ENCODE peak calls at places on chromosomes 16 and 17, in five cellular contexts. K, G, H, A and U are unnamed samples.

GRCh38 chr17:75240394-75241142 is 20.8 kb downstream of the GGA3 start:
- DNase-seq in K (peak), H (peak), A (peak), G (no peak), U (peak)

GRCh38 chr17:14744716-14745115 is 443.8 kb downstream of the HS3ST3B1 start:
- DNase-seq in A (no peak), K (no peak), H (no peak), G (no peak), U (no peak)

GRCh38 chr16:410516-411178 is 9.0 kb downstream of the DECR2 start:
- DNase-seq in K (no peak), G (no peak), H (no peak), A (no peak), U (no peak)

GRCh38 chr17:27310548-27311110 is 16.7 kb downstream of the WSB1 start:
- DNase-seq in G (no peak), A (no peak), K (peak), H (no peak), U (no peak)

GRCh38 chr17:72588561-72588960 is 467.7 kb downstream of the SOX9 start:
- DNase-seq in K (no peak), G (no peak), A (no peak), H (no peak), U (no peak)

GRCh38 chr16:16175296-16175695 is 48.0 kb downstream of the ABCC6 start:
- DNase-seq in H (no peak), A (no peak), G (no peak), K (no peak), U (no peak)

GRCh38 chr16:50284131-50284911 is 18.0 kb downstream of the ADCY7 start:
- DNase-seq in K (no peak), A (peak), H (no peak), G (no peak), U (no peak)

GRCh38 chr16:85137323-85138072 is 25.2 kb upstream of the CIBAR2 start:
- DNase-seq in K (peak), A (peak), H (peak), G (no peak), U (no peak)

GRCh38 chr16:58614212-58614611 is 15.4 kb downstream of the CNOT1 start:
- DNase-seq in H (no peak), K (no peak), G (no peak), A (no peak), U (no peak)

GRCh38 chr16:57484515-57485005 is 1.7 kb downstream of the DOK4 start:
- DNase-seq in A (no peak), K (no peak), G (no peak), H (peak), U (no peak)

GRCh38 chr16:12097523-12098428 is 121.2 kb downstream of the SNX29 start:
- DNase-seq in H (no peak), K (no peak), G (no peak), A (peak), U (no peak)

GRCh38 chr16:11194913-11195312 is 61.1 kb downstream of the SOCS1 start:
- DNase-seq in H (no peak), G (no peak), K (no peak), A (no peak), U (no peak)

GRCh38 chr16:21159281-21159951 is 942 bp downstream of the LDAF1 start:
- DNase-seq in K (no peak), H (peak), A (no peak), G (no peak), U (peak)

GRCh38 chr17:69450131-69450530 is 35.6 kb downstream of the MAP2K6 start:
- DNase-seq in K (no peak), H (no peak), G (no peak), A (no peak), U (no peak)

GRCh38 chr17:30318190-30318589 is 15.7 kb downstream of the TMIGD1 start:
- DNase-seq in A (no peak), H (no peak), K (no peak), G (no peak), U (no peak)

GRCh38 chr17:32275060-32276042 is 9.7 kb downstream of the RHBDL3 start:
- DNase-seq in H (peak), A (no peak), K (peak), G (no peak), U (peak)

GRCh38 chr16:21263640-21264211 is 14.4 kb downstream of the CRYM start:
- DNase-seq in A (peak), H (no peak), K (peak), G (peak), U (no peak)

GRCh38 chr16:81843243-81843582 is 64.1 kb downstream of the PLCG2 start:
- DNase-seq in A (no peak), G (no peak), K (no peak), H (no peak), U (no peak)
- TF ChIP-seq ESRRA in A (no peak), G (no peak), K (no peak), H (no peak), U (no peak)

DNA sequence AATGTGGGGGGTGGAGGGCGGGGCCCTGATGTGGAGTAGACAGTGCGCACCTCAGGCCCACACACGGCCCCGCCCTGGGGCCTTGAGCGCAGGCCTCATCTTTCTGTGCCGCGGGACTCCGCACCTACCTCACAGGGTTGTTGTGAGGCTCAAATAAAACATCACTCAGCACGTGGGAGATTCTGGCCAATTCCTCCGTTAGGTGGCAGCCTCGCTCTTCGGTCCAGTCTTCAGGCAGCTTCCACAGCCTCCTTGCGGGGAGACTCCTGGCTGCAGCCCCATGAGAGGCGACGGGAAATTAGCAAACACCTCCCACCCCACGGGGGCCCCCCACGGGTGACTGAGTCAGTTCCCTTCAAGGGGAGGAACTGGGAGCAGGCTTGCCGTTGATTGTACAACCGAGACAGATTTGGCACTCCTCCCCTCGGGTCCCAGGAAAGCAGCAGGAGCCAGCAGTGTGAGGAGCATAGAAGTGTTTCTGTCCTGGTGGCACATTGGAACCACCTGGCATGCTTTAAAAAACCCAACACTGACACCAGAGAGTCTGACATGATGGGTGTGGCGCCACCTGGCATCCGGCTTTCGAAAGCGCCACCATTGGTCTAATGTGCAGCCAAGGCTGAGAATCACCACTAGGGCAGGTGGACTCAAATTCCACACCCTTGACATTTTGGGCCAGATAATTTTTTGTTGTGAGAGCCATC is 7.6 kb downstream of the MRM1 start:
- DNase-seq in G (no peak), H (peak), K (peak), A (no peak), U (peak)
- TF ChIP-seq ESRRA in G (no peak), H (no peak), K (no peak), A (no peak), U (no peak)

GRCh38 chr17:66580601-66581385 is 254.1 kb upstream of the CACNG5 start:
- DNase-seq in A (no peak), H (peak), G (no peak), K (no peak), U (no peak)
- TF ChIP-seq ESRRA in A (no peak), H (no peak), G (no peak), K (no peak), U (no peak)

GRCh38 chr16:53599548-53599947 is 96.5 kb upstream of the AKTIP start:
- DNase-seq in G (no peak), A (peak), H (no peak), K (no peak), U (no peak)
- TF ChIP-seq ESRRA in G (no peak), A (no peak), H (no peak), K (no peak), U (no peak)

GRCh38 chr17:57914274-57915147 is 40.7 kb downstream of the CUEDC1 start:
- DNase-seq in H (no peak), A (no peak), G (no peak), K (no peak), U (no peak)
- TF ChIP-seq ESRRA in H (no peak), A (no peak), G (no peak), K (no peak), U (no peak)

DNA sequence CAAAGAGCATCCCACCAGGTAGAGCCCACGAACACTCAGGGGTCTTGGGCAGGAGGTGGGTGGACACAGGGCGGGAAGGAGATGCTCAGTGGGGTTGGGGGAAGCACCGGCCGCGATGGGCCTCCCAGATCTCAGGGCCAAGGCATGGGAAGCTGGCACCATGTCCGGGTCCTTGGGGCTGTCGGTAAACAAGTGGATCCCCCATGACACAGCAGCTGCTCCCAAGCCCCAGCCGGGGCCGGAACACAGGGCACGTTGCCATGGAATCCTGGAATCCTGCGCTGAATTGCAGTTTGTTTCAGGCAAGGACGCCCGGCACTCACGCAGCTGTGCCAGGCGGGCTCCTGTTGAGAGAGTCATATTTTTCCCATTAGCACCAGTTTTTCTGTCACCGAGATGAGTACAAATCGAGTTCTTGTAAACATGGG is 23.0 kb upstream of the CHMP6 start:
- DNase-seq in G (no peak), A (no peak), H (no peak), K (no peak), U (no peak)
- TF ChIP-seq ESRRA in G (no peak), A (no peak), H (no peak), K (no peak), U (no peak)

GRCh38 chr17:50181155-50181554 is 15.3 kb downstream of the SGCA start:
- DNase-seq in G (no peak), K (no peak), A (peak), H (no peak), U (no peak)
- TF ChIP-seq ESRRA in G (no peak), K (no peak), A (no peak), H (no peak), U (no peak)

GRCh38 chr17:64177346-64178010 is 47.5 kb upstream of the ERN1 start:
- DNase-seq in H (no peak), G (no peak), A (no peak), K (no peak), U (no peak)

GRCh38 chr17:64172510-64172909 is 42.6 kb upstream of the ERN1 start:
- DNase-seq in H (peak), A (no peak), K (no peak), G (no peak), U (no peak)

GRCh38 chr17:64173646-64174045 is 43.7 kb upstream of the ERN1 start:
- DNase-seq in H (no peak), A (no peak), K (no peak), G (no peak), U (no peak)

GRCh38 chr17:64176556-64176955 is 46.6 kb upstream of the ERN1 start:
- DNase-seq in K (no peak), G (no peak), A (no peak), H (no peak), U (no peak)

GRCh38 chr17:64174686-64175456 is 44.9 kb upstream of the ERN1 start:
- DNase-seq in G (no peak), K (no peak), H (no peak), A (no peak), U (no peak)
- TF ChIP-seq ESRRA in G (no peak), K (no peak), H (no peak), A (no peak), U (no peak)

DNA sequence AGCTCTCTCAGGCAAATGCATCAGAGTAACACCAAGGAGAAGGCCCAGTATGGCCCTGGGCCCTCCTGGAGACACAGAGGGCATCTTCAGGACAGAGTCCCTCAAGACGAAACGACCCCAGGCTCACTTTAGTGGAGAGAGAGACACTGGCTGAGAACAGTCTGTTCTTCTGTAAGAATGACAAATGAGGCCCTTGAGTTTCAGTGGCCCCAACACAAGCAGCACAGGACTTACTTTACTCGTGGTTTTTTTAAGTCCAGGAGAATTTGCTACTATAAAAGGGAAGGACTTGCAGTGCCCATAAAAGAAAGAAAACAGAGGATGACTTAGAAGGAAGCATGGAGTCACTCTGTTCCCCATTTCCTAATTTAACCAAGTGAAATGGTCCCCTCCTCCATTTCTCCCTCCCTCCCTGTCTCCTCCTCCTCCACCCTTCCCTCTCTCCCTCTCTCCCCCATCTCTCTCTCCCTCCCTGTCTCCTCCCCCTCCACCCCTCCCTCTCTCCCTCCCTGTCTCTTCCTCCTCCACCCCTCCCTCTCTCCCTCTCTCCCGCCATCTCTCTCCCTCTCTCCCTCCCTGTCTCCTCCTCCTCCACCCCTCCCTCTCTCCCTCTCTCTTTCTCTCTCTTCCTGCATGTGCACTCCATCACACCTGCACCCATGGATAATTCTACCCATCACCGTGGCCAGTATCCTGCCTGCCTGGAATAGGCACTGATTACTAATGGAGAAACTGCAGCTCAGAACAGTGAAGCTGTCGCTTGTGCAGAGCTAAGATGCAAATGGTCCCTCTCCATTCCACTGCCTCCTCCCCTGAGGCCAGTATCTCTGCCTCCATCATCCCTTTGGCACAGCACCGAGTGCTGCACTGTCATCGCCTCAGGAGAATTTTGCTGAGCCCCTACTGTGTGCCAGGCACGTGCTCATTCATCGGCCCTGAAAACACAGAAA is 47.3 kb upstream of the RBFOX3 start:
- DNase-seq in H (no peak), A (no peak), G (no peak), K (no peak), U (no peak)
- TF ChIP-seq ESRRA in H (no peak), A (no peak), G (no peak), K (no peak), U (no peak)

GRCh38 chr17:58264407-58265103 is 16.2 kb downstream of the MPO start:
- DNase-seq in H (no peak), A (no peak), K (no peak), G (no peak), U (no peak)
- TF ChIP-seq ESRRA in H (no peak), A (no peak), K (no peak), G (no peak), U (no peak)